ENCODE peak calls at places on chromosome 1, in six cellular contexts. Z is IMR-90, N is mesendoderm, O is H1, D is neuronal stem cell, A is trophoblast cell. P is an unnamed sample.

GRCh38 chr1:32872189-32872898 is 1.6 kb upstream of the FNDC5 start:
- DNase-seq in Z (peak), O (peak), A (peak), D (peak), N (peak), P (peak)

GRCh38 chr1:225529726-225530125 is 101.9 kb upstream of the LBR start:
- DNase-seq in D (no peak), Z (no peak), N (no peak), A (no peak), O (no peak), P (no peak)

GRCh38 chr1:233673947-233674431 is 60.1 kb downstream of the KCNK1 start:
- DNase-seq in A (peak), Z (peak), N (peak), O (no peak), D (no peak), P (no peak)

GRCh38 chr1:28104866-28105467 is 16.6 kb upstream of the EYA3 start:
- DNase-seq in Z (peak), A (peak), O (peak), D (peak), N (peak), P (peak)

GRCh38 chr1:10267319-10267718 is 56.9 kb downstream of the KIF1B start:
- DNase-seq in A (no peak), N (no peak), Z (peak), O (no peak), D (no peak), P (no peak)

GRCh38 chr1:163821679-163822078 is 499.9 kb downstream of the NUF2 start:
- DNase-seq in A (no peak), O (no peak), N (no peak), D (no peak), Z (no peak), P (no peak)

GRCh38 chr1:66929999-66930822 is 5.4 kb downstream of the MIER1 start:
- DNase-seq in Z (peak), D (peak), O (peak), A (peak), N (peak), P (peak)

GRCh38 chr1:55262822-55263221 is 47.7 kb upstream of the USP24 start:
- DNase-seq in Z (peak), D (no peak), O (no peak), N (no peak), A (peak), P (no peak)

GRCh38 chr1:119737040-119737682 is 25.4 kb downstream of the PHGDH start:
- DNase-seq in Z (no peak), A (no peak), D (no peak), N (no peak), O (no peak), P (no peak)

GRCh38 chr1:207619833-207620572 is 24.9 kb upstream of the CR1L start:
- DNase-seq in D (peak), N (peak), A (peak), O (no peak), Z (peak), P (peak)

GRCh38 chr1:208601569-208601968 is 357.4 kb upstream of the PLXNA2 start:
- DNase-seq in D (no peak), Z (no peak), A (no peak), O (no peak), N (no peak), P (no peak)

GRCh38 chr1:145949219-145949618 is 8.6 kb downstream of the LIX1L start:
- DNase-seq in Z (no peak), A (no peak), N (no peak), D (no peak), O (no peak), P (no peak)

GRCh38 chr1:184387871-184388670 is 1.2 kb downstream of the C1orf21 start:
- DNase-seq in A (peak), O (no peak), N (peak), Z (peak), D (no peak), P (peak)

GRCh38 chr1:182444497-182444896 is 5.4 kb upstream of the RGSL1 start:
- DNase-seq in A (no peak), D (no peak), O (no peak), N (peak), Z (no peak), P (no peak)

GRCh38 chr1:152110860-152111514 is 4.3 kb downstream of the TCHH start:
- DNase-seq in A (peak), O (no peak), D (peak), Z (peak), N (peak), P (no peak)

GRCh38 chr1:11180342-11180744 is 8.8 kb upstream of the ANGPTL7 start:
- DNase-seq in N (no peak), A (peak), O (no peak), Z (peak), D (no peak), P (peak)

GRCh38 chr1:94903318-94904009 is 23.4 kb downstream of the CNN3 start:
- DNase-seq in D (no peak), Z (peak), N (peak), A (no peak), O (no peak), P (peak)

GRCh38 chr1:16971330-16972209 is 8.8 kb downstream of the MFAP2 start:
- DNase-seq in A (no peak), D (peak), Z (no peak), N (peak), O (no peak), P (peak)

GRCh38 chr1:41859686-41860085 is 59.0 kb downstream of the HIVEP3 start:
- DNase-seq in N (no peak), O (no peak), D (no peak), Z (no peak), A (no peak), P (no peak)

GRCh38 chr1:22208265-22208972 is 65.5 kb upstream of the WNT4 start:
- DNase-seq in Z (no peak), N (peak), D (peak), O (no peak), A (no peak), P (no peak)

GRCh38 chr1:47809301-47810084 is 187.7 kb downstream of the TRABD2B start:
- DNase-seq in O (no peak), D (no peak), A (no peak), Z (no peak), N (peak), P (no peak)

GRCh38 chr1:91731815-91732214 is 154.1 kb downstream of the TGFBR3 start:
- DNase-seq in O (no peak), N (no peak), D (no peak), Z (peak), A (no peak), P (no peak)

GRCh38 chr1:30014031-30014430 is 709.4 kb downstream of the MATN1 start:
- DNase-seq in D (no peak), A (no peak), N (no peak), O (no peak), Z (no peak), P (no peak)

GRCh38 chr1:6385673-6386191 is 7.8 kb downstream of the ACOT7 start:
- DNase-seq in D (no peak), Z (peak), O (peak), N (peak), A (peak), P (peak)

GRCh38 chr1:1788646-1789431 is 10.6 kb upstream of the NADK start:
- DNase-seq in N (peak), A (peak), Z (peak), D (no peak), O (no peak), P (peak)

GRCh38 chr1:14486401-14487110 is 111.9 kb upstream of the KAZN start:
- DNase-seq in A (peak), Z (peak), N (no peak), O (no peak), D (no peak), P (no peak)

GRCh38 chr1:85398391-85399064 is 66.4 kb downstream of the DDAH1 start:
- DNase-seq in O (no peak), Z (peak), N (peak), A (peak), D (no peak), P (peak)

GRCh38 chr1:32247983-32248889 is 1.2 kb downstream of the FAM167B start:
- DNase-seq in D (peak), O (peak), A (peak), N (peak), Z (peak), P (peak)

GRCh38 chr1:203165800-203166161 is 9.8 kb downstream of the MYBPH start:
- DNase-seq in N (no peak), Z (no peak), A (no peak), O (no peak), D (no peak), P (no peak)

GRCh38 chr1:208988811-208989222 is 594.7 kb upstream of the CAMK1G start:
- DNase-seq in Z (no peak), O (no peak), N (no peak), D (no peak), A (peak), P (peak)

GRCh38 chr1:19758227-19758830 is 41.4 kb downstream of the TMCO4 start:
- DNase-seq in Z (peak), N (peak), D (no peak), O (no peak), A (peak), P (peak)

GRCh38 chr1:6612641-6613360 is 730 bp upstream of the PHF13 start:
- DNase-seq in Z (peak), D (no peak), O (no peak), N (peak), A (peak), P (peak)

GRCh38 chr1:209831615-209832014 is 3.8 kb downstream of the UTP25 start:
- DNase-seq in N (no peak), O (no peak), Z (peak), D (no peak), A (no peak), P (no peak)

GRCh38 chr1:160429125-160429551 is 28.8 kb downstream of the VANGL2 start:
- DNase-seq in A (no peak), D (no peak), Z (no peak), N (no peak), O (no peak), P (no peak)

GRCh38 chr1:160431571-160431970 is 31.2 kb downstream of the VANGL2 start:
- DNase-seq in A (no peak), N (no peak), Z (no peak), D (no peak), O (no peak), P (no peak)

GRCh38 chr1:160428655-160429054 is 28.3 kb downstream of the VANGL2 start:
- DNase-seq in N (peak), A (peak), D (no peak), Z (peak), O (no peak), P (peak)

GRCh38 chr1:160428053-160428452 is 27.7 kb downstream of the VANGL2 start:
- DNase-seq in O (no peak), Z (no peak), A (peak), D (no peak), N (no peak), P (no peak)

GRCh38 chr1:160429702-160430535 is 29.6 kb downstream of the VANGL2 start:
- DNase-seq in O (no peak), Z (no peak), A (no peak), D (no peak), N (no peak), P (no peak)
- H3K4me3 ChIP-seq in O (no peak), Z (no peak), A (no peak), D (no peak), N (no peak), P (no peak)

GRCh38 chr1:214402583-214403216 is 121.7 kb downstream of the SMYD2 start:
- DNase-seq in O (no peak), A (no peak), Z (peak), D (no peak), N (no peak), P (no peak)

GRCh38 chr1:214404571-214405213 is 123.7 kb downstream of the SMYD2 start:
- DNase-seq in O (no peak), D (no peak), N (peak), Z (peak), A (no peak), P (peak)

GRCh38 chr1:214401666-214402065 is 120.7 kb downstream of the SMYD2 start:
- DNase-seq in D (no peak), A (no peak), O (no peak), Z (no peak), N (no peak), P (peak)

GRCh38 chr1:214404154-214404553 is 123.2 kb downstream of the SMYD2 start:
- DNase-seq in N (no peak), A (no peak), Z (peak), D (no peak), O (no peak), P (peak)

GRCh38 chr1:214403431-214403830 is 122.5 kb downstream of the SMYD2 start:
- DNase-seq in Z (peak), D (no peak), O (no peak), A (no peak), N (no peak), P (peak)
- H2BK5ac ChIP-seq in Z (peak), D (no peak), O (peak), A (no peak), N (peak), P (peak)

GRCh38 chr1:112058815-112059450 is 69.5 kb upstream of the KCND3 start:
- DNase-seq in O (peak), Z (no peak), A (no peak), N (peak), D (no peak), P (no peak)

GRCh38 chr1:112057736-112058135 is 68.3 kb upstream of the KCND3 start:
- DNase-seq in N (no peak), D (no peak), Z (no peak), A (no peak), O (no peak), P (no peak)

GRCh38 chr1:112061056-112061455 is 71.6 kb upstream of the KCND3 start:
- DNase-seq in A (no peak), Z (no peak), N (no peak), D (no peak), O (no peak), P (no peak)

GRCh38 chr1:112061852-112062451 is 72.5 kb upstream of the KCND3 start:
- DNase-seq in Z (no peak), D (no peak), N (no peak), A (no peak), O (no peak), P (no peak)

GRCh38 chr1:112060266-112060665 is 70.8 kb upstream of the KCND3 start:
- DNase-seq in D (no peak), N (no peak), O (no peak), Z (no peak), A (no peak), P (no peak)
- H3K4me3 ChIP-seq in D (no peak), N (no peak), O (no peak), Z (no peak), A (no peak), P (no peak)

GRCh38 chr1:177209357-177209756 is 38.6 kb downstream of the BRINP2 start:
- DNase-seq in Z (peak), D (no peak), N (peak), O (no peak), A (no peak), P (peak)
- H2BK5ac ChIP-seq in Z (no peak), D (no peak), N (no peak), O (no peak), A (no peak), P (no peak)

DNA sequence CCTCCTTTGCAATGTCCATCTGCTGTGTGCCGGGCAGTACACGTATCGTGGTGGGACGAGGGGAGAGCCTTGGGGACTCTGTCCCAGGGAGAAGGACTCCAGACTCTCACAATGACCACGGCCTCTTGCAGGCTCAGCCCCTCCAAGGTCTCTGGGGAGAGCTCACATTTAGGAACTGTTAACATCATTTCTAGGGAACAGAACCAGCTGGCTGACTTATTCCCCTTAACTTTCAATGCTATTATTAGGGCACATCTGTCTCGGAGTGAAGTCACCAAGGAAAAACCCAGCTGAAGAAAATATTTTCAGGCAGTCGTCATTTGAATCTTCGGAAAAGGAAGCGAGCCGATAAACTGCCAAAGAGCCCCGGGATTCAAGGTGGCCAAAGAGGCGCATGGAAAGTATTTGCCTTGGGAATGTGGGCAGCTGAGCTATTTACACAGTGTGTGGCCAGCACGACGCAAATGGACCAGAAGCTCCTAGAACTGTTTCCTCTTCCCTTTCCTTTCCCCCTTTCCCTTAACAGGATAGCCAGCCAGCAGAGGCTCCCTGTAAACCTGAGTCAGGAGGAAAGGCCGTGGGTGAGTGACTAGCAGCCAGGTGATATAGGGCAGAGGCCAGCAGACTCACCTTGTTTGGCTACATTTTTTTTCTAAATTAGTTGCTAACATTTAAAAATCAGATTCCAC is 74.5 kb downstream of the ITPKB start:
- DNase-seq in N (peak), D (no peak), A (peak), Z (peak), O (no peak), P (peak)
- H3K4me3 ChIP-seq in N (no peak), D (no peak), A (no peak), Z (no peak), O (no peak), P (peak)

GRCh38 chr1:81799939-81800740 is 594 bp upstream of the ADGRL2 start:
- DNase-seq in N (peak), A (peak), D (peak), O (no peak), Z (peak), P (peak)

GRCh38 chr1:81801032-81801833 is 499 bp downstream of the ADGRL2 start:
- DNase-seq in N (peak), O (no peak), Z (peak), D (peak), A (peak), P (peak)

GRCh38 chr1:81802601-81803422 is 2.1 kb downstream of the ADGRL2 start:
- DNase-seq in Z (peak), A (peak), O (no peak), N (peak), D (peak), P (peak)

GRCh38 chr1:81801834-81802531 is 1.2 kb downstream of the ADGRL2 start:
- DNase-seq in A (peak), N (peak), O (no peak), D (no peak), Z (peak), P (peak)

GRCh38 chr1:81800741-81801031 is at the start of gene ADGRL2:
- DNase-seq in A (no peak), Z (no peak), N (no peak), D (no peak), O (no peak), P (no peak)
- H2BK5ac ChIP-seq in A (peak), Z (no peak), N (peak), D (peak), O (peak), P (peak)

DNA sequence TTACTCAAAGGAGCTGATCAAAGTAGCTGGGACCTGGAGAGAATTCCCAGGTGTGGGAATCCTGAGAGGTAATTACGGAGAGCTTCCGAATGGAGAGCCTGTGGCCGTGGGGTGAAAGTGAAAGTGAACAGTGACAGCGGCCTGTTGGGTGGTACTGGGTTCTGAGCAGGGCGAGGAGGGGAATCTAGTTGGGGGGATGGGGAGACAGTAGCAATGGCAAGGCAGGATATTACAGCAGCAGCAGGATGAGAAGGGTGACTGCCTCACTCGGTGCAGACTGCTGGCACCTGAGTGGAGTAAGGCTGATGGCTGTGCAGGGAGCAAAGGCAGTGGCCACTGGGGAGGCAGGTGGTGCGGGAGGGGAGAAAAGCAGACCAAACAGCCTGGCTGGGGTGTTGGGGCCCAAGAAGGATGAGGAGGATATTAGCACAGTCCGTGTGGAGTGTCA is 70.3 kb upstream of the PRDX6 start:
- DNase-seq in O (no peak), D (no peak), Z (no peak), A (no peak), N (no peak), P (no peak)
- H3K4me3 ChIP-seq in O (no peak), D (no peak), Z (no peak), A (peak), N (no peak), P (no peak)

P was measured in mesenchymal stem cell.